ENCODE peak calls at places on chromosome 15, in nine cellular contexts. G, S, V, E, L, K, X, J and R are unnamed samples.
A peak's percentile ranks its signal among the peaks of the same experiment; 100 is the strongest.

GRCh38 chr15:40960151-40960885 is 7.0 kb downstream of the CHAC1 start:
- DNase-seq in J (no peak), V (no peak), E (no peak), S (no peak), L (no peak), K (no peak), X (no peak), G (no peak), R (no peak)

GRCh38 chr15:65326109-65326508 is 21.6 kb downstream of the RNU5B-1 start:
- DNase-seq in E (peak; percentile 41), X (peak; percentile 34), J (peak; percentile 43), S (peak; percentile 48), V (no peak), G (peak; percentile 37), K (peak; percentile 32), L (no peak), R (peak; percentile 87)

GRCh38 chr15:74857082-74857655 is 14.2 kb upstream of the ULK3 start:
- DNase-seq in S (no peak), J (no peak), K (no peak), E (no peak), L (peak; percentile 70), X (no peak), V (no peak), G (no peak), R (peak; percentile 26)

GRCh38 chr15:63452552-63453136 is 51.7 kb upstream of the USP3 start:
- DNase-seq in E (no peak), L (no peak), K (no peak), J (no peak), X (no peak), G (no peak), V (no peak), S (no peak), R (no peak)

GRCh38 chr15:58521293-58521991 is 89.7 kb downstream of the LIPC start:
- DNase-seq in X (peak; percentile 28), L (no peak), J (peak; percentile 45), V (peak; percentile 84), S (peak; percentile 66), K (peak; percentile 72), E (peak; percentile 39), G (peak; percentile 35), R (peak; percentile 64)

GRCh38 chr15:77853910-77854309 is 221.2 kb upstream of the LINGO1 start:
- DNase-seq in K (no peak), E (no peak), S (no peak), J (no peak), V (no peak), G (no peak), L (no peak), X (no peak), R (no peak)

GRCh38 chr15:51283026-51283425 is 55.4 kb downstream of the CYP19A1 start:
- DNase-seq in X (no peak), V (no peak), E (no peak), S (no peak), J (no peak), L (no peak), G (no peak), K (no peak), R (no peak)

GRCh38 chr15:47367991-47368390 is 349.3 kb upstream of the SEMA6D start:
- DNase-seq in V (no peak), X (no peak), L (no peak), E (no peak), J (no peak), G (no peak), S (no peak), K (no peak), R (peak; percentile 16)

GRCh38 chr15:39432935-39433334 is 147.9 kb upstream of the THBS1 start:
- DNase-seq in S (peak; percentile 31), X (no peak), G (no peak), V (no peak), L (no peak), J (no peak), K (no peak), E (no peak), R (no peak)

GRCh38 chr15:68620721-68621528 is 42.1 kb downstream of the CORO2B start:
- DNase-seq in L (peak; percentile 67), V (peak; percentile 98), J (peak; percentile 77), X (peak; percentile 93), E (peak; percentile 74), K (peak; percentile 48), G (peak; percentile 97), S (peak; percentile 93), R (peak; percentile 43)

DNA sequence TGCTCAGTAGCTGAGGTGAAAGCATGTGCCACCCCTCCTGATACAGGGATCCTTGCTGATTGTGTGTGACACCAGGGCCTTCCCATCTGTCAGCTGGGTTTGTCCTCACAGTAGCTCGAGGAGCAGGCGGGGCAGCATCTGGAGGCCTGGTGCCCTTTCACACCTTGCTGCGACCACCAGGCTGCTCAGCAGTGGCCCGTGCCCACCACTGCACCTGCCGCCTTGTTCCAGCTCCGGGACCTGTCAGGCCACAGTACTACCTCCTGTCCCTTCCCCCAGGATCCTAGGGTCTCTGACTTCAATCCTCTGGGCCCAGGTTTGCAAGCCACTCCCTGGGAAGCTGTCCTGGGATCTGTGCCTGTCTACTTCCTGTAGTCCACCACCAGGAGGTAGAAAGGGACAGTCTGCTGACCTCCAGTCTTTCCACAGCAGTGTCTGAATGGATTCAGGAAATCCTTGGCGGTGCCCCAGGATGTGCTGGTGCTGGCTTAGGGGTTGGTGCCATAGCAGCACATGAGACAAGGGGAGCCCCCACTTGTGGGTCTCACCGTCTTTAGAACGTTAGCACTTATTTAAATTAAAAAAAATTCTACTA is 27.5 kb downstream of the APBA2 start:
- DNase-seq in L (no peak), S (no peak), G (no peak), J (no peak), V (peak; percentile 21), X (no peak), E (no peak), K (no peak), R (peak; percentile 18)
- TF ChIP-seq CTCF in L (no peak), S (no peak), G (no peak), J (no peak), V (peak; percentile 14), X (no peak), E (no peak), K (no peak), R (no peak)

DNA sequence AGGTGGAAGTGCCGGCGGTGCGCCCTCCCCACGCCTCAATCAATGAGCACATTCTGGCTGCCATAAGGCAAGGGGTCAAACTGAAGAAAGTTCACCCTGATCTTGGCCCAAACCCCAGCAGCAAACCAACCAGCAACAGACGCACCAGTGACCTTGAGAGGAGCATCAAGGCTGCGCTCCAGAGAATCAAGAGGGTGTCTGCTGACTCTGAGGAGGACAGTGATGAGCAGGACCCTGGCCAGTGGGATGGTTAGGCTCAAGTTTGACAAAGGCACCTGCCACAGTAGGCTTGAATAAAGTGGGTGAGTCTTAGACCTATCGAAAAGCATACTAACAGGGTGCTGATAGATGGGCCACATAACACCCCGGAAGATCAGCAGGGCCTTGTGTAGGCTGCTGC is 23.9 kb downstream of the WHAMM start:
- DNase-seq in E (no peak), V (no peak), K (peak; percentile 13), X (no peak), J (no peak), S (no peak), L (no peak), G (no peak), R (no peak)
- H3K4me3 ChIP-seq in E (no peak overlapping the region), V (no peak overlapping the region), K (no peak overlapping the region), X (no peak overlapping the region), J (no peak overlapping the region), S (no peak overlapping the region), L (no peak overlapping the region), G (no peak overlapping the region), R (no peak overlapping the region)

GRCh38 chr15:89137926-89138325 is 49.7 kb downstream of the ABHD2 start:
- DNase-seq in G (no peak), X (no peak), E (no peak), V (no peak), J (no peak), K (no peak), S (no peak), L (no peak), R (no peak)

GRCh38 chr15:89136084-89136806 is 48.0 kb downstream of the ABHD2 start:
- DNase-seq in G (no peak), L (no peak), E (no peak), K (no peak), X (no peak), V (no peak), S (no peak), J (no peak), R (no peak)

GRCh38 chr15:89138999-89139612 is 50.9 kb downstream of the ABHD2 start:
- DNase-seq in J (no peak), V (peak; percentile 47), E (no peak), S (peak; percentile 42), X (no peak), G (no peak), L (no peak), K (no peak), R (no peak)

GRCh38 chr15:89139613-89140499 is 51.6 kb downstream of the ABHD2 start:
- DNase-seq in L (no peak), G (no peak), S (peak; percentile 46), E (no peak), X (no peak), V (no peak), K (no peak), J (peak; percentile 32), R (peak; percentile 35)

DNA sequence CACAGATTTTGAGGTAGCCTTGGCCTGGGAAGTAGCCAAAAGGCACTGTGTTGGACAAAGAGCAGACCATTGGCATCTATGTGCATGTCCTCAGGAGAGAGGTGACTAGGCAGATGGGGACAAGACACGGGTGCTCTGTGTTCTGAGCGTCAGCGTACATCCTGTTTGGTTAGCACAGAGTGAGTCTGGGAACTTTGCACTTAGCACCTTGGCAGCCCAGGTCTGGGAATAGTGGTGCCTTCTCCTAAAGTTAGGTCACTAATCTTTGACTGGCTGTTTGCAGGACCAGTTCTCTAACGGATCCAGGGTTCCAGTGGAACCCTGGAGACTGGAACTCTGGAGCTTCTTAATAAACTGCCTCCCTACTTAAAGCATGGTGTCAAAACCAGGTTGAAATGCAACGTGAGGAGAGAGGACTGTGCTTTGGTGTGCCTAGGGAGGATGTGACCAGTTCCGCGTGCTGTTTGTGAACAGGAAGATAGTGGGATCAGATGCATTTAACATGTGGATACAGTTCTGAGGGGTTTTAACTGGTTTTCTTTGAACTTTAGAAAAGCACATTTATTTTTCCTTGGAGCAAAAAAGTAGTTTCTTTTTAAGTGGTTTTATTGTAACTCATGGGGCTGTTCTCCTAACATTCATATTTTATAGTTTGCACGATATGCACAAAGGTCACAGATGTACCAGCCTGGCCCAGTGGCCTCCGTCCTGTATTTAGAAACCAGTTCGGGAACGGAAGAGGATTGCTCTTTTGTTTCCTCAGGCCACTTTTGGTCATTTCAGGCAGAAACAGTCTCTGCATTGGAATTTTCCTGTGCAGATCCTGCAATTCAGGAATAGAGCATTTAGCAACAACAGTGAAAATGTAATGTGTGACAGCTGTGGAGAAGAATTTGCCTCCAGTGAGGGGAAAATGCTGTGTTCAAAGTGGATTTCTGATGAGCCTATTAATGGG is 48.8 kb downstream of the ABHD2 start:
- DNase-seq in S (peak; percentile 85), K (no peak), G (no peak), E (peak; percentile 43), X (no peak), V (peak; percentile 33), J (no peak), L (peak; percentile 22), R (peak; percentile 9)
- TF ChIP-seq POLR2A in S (no peak), K (no peak), G (no peak), E (no peak), X (no peak), V (no peak), J (no peak), L (no peak), R (no peak)

DNA sequence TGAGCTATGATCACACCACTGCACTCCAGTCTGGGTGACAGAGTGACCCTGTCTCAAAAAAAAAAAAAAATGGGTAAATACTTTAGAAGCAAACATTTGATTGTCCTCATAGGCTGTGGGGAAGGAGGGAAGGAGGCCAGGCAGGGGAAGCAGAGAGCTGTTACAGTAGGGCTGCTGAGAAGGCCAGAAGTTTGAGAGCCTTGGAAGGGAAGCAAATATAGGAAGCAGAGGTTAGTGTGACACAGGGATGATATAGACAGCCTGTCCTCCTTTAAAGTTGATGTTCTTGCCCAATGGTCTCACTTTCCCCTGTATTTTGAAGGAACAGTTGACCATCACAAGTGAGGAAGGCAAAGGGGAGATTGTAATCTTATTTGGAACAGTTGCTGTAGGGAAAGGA is 5.3 kb upstream of the ALPK3 start:
- DNase-seq in S (no peak), G (no peak), X (no peak), E (no peak), V (no peak), K (no peak), J (no peak), L (no peak), R (no peak)
- TF ChIP-seq CTCF in S (no peak), G (no peak), X (no peak), E (no peak), V (no peak), K (no peak), J (no peak), L (no peak), R (no peak)